ENCODE peak calls at places on chromosomes 7 and 10, in nine cellular contexts. J is uterus, X is A172, Y is HEK293T, R is myocyte, L is PC-3, I is nucleus accumbens, W is suprapubic skin, T is HCT116. B is an unnamed sample.

GRCh38 chr10:11799736-11800080 is 23.4 kb upstream of the PROSER2 start:
- DNase-seq in J (no peak), X (no peak), Y (no peak), R (no peak), L (no peak), I (no peak), W (no peak), T (no peak), B (no peak)

GRCh38 chr10:24853661-24854060 is 98.7 kb downstream of the PRTFDC1 start:
- DNase-seq in J (no peak), X (no peak), Y (no peak), R (no peak), L (no peak), I (no peak), W (no peak), T (no peak), B (no peak)

GRCh38 chr10:71727429-71728217 is 8.0 kb upstream of the C10orf105 start:
- DNase-seq in J (peak; percentile 68), X (peak; percentile 36), Y (no peak), R (peak; percentile 90), L (peak; percentile 18), I (no peak), W (peak; percentile 92), T (no peak), B (no peak)

GRCh38 chr10:60032723-60033122 is 126.4 kb upstream of the CCDC6 start:
- DNase-seq in J (no peak), X (peak; percentile 54), Y (peak; percentile 32), R (peak; percentile 74), L (peak; percentile 96), I (no peak), W (no peak), T (peak; percentile 47), B (no peak)

GRCh38 chr10:45580371-45580770 is 92.2 kb downstream of the ZFAND4 start:
- DNase-seq in J (no peak), X (no peak), Y (no peak), R (no peak), L (no peak), I (no peak), W (no peak), T (no peak), B (no peak)

GRCh38 chr7:94174375-94174774 is 170.2 kb upstream of the BET1 start:
- DNase-seq in J (no peak), X (no peak), Y (no peak), R (no peak), L (no peak), I (no peak), W (no peak), T (no peak), B (no peak)

GRCh38 chr10:130425881-130426435 is 289.8 kb downstream of the GLRX3 start:
- DNase-seq in J (no peak), X (no peak), Y (peak; percentile 3), R (no peak), L (no peak), I (no peak), W (no peak), T (no peak), B (no peak)

GRCh38 chr7:43108255-43109011 is 4.0 kb upstream of the HECW1 start:
- DNase-seq in J (peak; percentile 27), X (peak; percentile 72), Y (peak; percentile 70), R (peak; percentile 78), L (peak; percentile 79), I (no peak), W (no peak), T (peak; percentile 44), B (no peak)

GRCh38 chr10:102914781-102915180 is 3.3 kb upstream of the CNNM2 start:
- DNase-seq in J (no peak), X (no peak), Y (no peak), R (no peak), L (no peak), I (no peak), W (no peak), T (no peak), B (no peak)

GRCh38 chr10:78972947-78973900 is 95.5 kb upstream of the ZMIZ1 start:
- DNase-seq in J (peak; percentile 80), X (peak; percentile 96), Y (peak; percentile 86), R (peak; percentile 95), L (peak; percentile 100), I (peak; percentile 78), W (peak; percentile 87), T (peak; percentile 84), B (peak; percentile 78)

GRCh38 chr10:99927719-99928280 is 81.9 kb downstream of the DNMBP start:
- DNase-seq in J (no peak), X (no peak), Y (no peak), R (no peak), L (no peak), I (no peak), W (no peak), T (no peak), B (no peak)

GRCh38 chr10:12129222-12130111 is at the start of gene SEC61A2:
- DNase-seq in J (peak; percentile 95), X (peak; percentile 66), Y (peak; percentile 100), R (peak; percentile 93), L (peak; percentile 86), I (peak; percentile 63), W (peak; percentile 97), T (peak; percentile 73), B (peak; percentile 93)

GRCh38 chr7:265192-265997 is 24.6 kb upstream of the FOXL3 start:
- DNase-seq in J (no peak), X (no peak), Y (no peak), R (peak; percentile 12), L (no peak), I (no peak), W (no peak), T (no peak), B (no peak)

GRCh38 chr7:44108768-44109750 is 4.9 kb downstream of the AEBP1 start:
- DNase-seq in J (no peak), X (no peak), Y (no peak), R (no peak), L (no peak), I (no peak), W (no peak), T (no peak), B (no peak)

GRCh38 chr7:41696323-41696916 is 6.5 kb downstream of the INHBA start:
- DNase-seq in J (peak; percentile 83), X (peak; percentile 93), Y (peak; percentile 68), R (peak; percentile 98), L (peak; percentile 88), I (no peak), W (no peak), T (peak; percentile 39), B (peak; percentile 21)

GRCh38 chr7:98249106-98249505 is 2.9 kb downstream of the TECPR1 start:
- DNase-seq in J (no peak), X (peak; percentile 23), Y (no peak), R (no peak), L (peak; percentile 6), I (no peak), W (no peak), T (no peak), B (no peak)

GRCh38 chr10:132229834-132230556 is 43.2 kb downstream of the DPYSL4 start:
- DNase-seq in J (peak; percentile 48), X (no peak), Y (no peak), R (no peak), L (no peak), I (no peak), W (no peak), T (no peak), B (no peak)

GRCh38 chr10:43417950-43418768 is 9.2 kb upstream of the HNRNPF start:
- DNase-seq in J (no peak), X (no peak), Y (no peak), R (no peak), L (no peak), I (no peak), W (no peak), T (no peak), B (no peak)

GRCh38 chr7:16071246-16071857 is 350.0 kb downstream of the CRPPA start:
- DNase-seq in J (no peak), X (peak; percentile 76), Y (peak; percentile 53), R (peak; percentile 82), L (peak; percentile 83), I (no peak), W (no peak), T (peak; percentile 54), B (no peak)

GRCh38 chr10:48694371-48695030 is 9.8 kb downstream of the WDFY4 start:
- DNase-seq in J (no peak), X (no peak), Y (no peak), R (peak; percentile 70), L (no peak), I (no peak), W (no peak), T (no peak), B (no peak)

GRCh38 chr7:105209870-105210269 is 178.9 kb downstream of the SRPK2 start:
- DNase-seq in J (no peak), X (no peak), Y (no peak), R (no peak), L (no peak), I (no peak), W (no peak), T (no peak), B (no peak)

GRCh38 chr7:127252736-127253288 is at the start of gene GRM8:
- DNase-seq in J (peak; percentile 52), X (no peak), Y (peak; percentile 63), R (peak; percentile 24), L (peak; percentile 14), I (no peak), W (no peak), T (no peak), B (no peak)

GRCh38 chr10:26790596-26790995 is 70.2 kb downstream of the ABI1 start:
- DNase-seq in J (no peak), X (no peak), Y (no peak), R (peak; percentile 36), L (peak; percentile 28), I (no peak), W (no peak), T (no peak), B (peak; percentile 70)

GRCh38 chr7:112204776-112205347 is 1.3 kb downstream of the DOCK4 start:
- DNase-seq in J (no peak), X (peak; percentile 21), Y (no peak), R (peak; percentile 37), L (peak; percentile 34), I (no peak), W (no peak), T (no peak), B (no peak)

GRCh38 chr10:11724938-11725776 is 17.0 kb upstream of the ECHDC3 start:
- DNase-seq in J (no peak), X (peak; percentile 65), Y (peak; percentile 65), R (peak; percentile 72), L (peak; percentile 63), I (no peak), W (no peak), T (peak; percentile 56), B (no peak)

B was measured in T1000.